ENCODE peak calls at places on chromosomes 13 and 19, in six cellular contexts. T is left lung, A is stomach, X is heart right ventricle, Y is lower lobe of right lung, L is cardiac muscle cell. O is an unnamed sample.

GRCh38 chr19:14381689-14382474 is 638 bp downstream of the ADGRE5 start:
- DNase-seq in T (peak; percentile 74), A (peak; percentile 57), X (peak; percentile 40), Y (peak; percentile 81), L (no peak), O (peak; percentile 44)

GRCh38 chr13:107650081-107650701 is 565.1 kb downstream of the LIG4 start:
- DNase-seq in T (peak; percentile 36), A (peak; percentile 53), X (peak; percentile 43), Y (peak; percentile 52), L (peak; percentile 74), O (peak; percentile 55)

GRCh38 chr13:112010714-112011113 is 56.2 kb upstream of the SOX1 start:
- DNase-seq in T (no peak), A (no peak), X (no peak), Y (no peak), L (no peak), O (no peak)

GRCh38 chr19:15448778-15449619 is 757 bp downstream of the WIZ start:
- DNase-seq in T (no peak), A (no peak), X (peak; percentile 29), Y (no peak), L (peak; percentile 39), O (peak; percentile 69)

GRCh38 chr13:36763322-36763721 is 55.7 kb upstream of the RFXAP start:
- DNase-seq in T (no peak), A (no peak), X (no peak), Y (no peak), L (no peak), O (no peak)

GRCh38 chr13:101985321-101985720 is 416.5 kb downstream of the FGF14 start:
- DNase-seq in T (no peak), A (no peak), X (no peak), Y (no peak), L (no peak), O (no peak)

GRCh38 chr19:2811221-2811722 is 8.4 kb upstream of the ZNF554 start:
- DNase-seq in T (no peak), A (no peak), X (no peak), Y (no peak), L (no peak), O (no peak)

GRCh38 chr13:50384724-50385123 is 369.5 kb downstream of the KCNRG start:
- DNase-seq in T (no peak), A (no peak), X (no peak), Y (no peak), L (no peak), O (no peak)

GRCh38 chr19:34662919-34663318 is 14.0 kb downstream of the SCGB2B2 start:
- DNase-seq in T (no peak), A (no peak), X (no peak), Y (no peak), L (no peak), O (no peak)

GRCh38 chr19:32570081-32570785 is 10.8 kb upstream of the PDCD5 start:
- DNase-seq in T (no peak), A (peak; percentile 48), X (no peak), Y (no peak), L (peak; percentile 59), O (no peak)

GRCh38 chr19:38319421-38320258 is at the start of gene KCNK6:
- DNase-seq in T (peak; percentile 79), A (peak; percentile 70), X (peak; percentile 58), Y (peak; percentile 73), L (peak; percentile 63), O (peak; percentile 39)

GRCh38 chr13:26679945-26680516 is 80.6 kb downstream of the GPR12 start:
- DNase-seq in T (no peak), A (no peak), X (no peak), Y (no peak), L (peak; percentile 76), O (no peak)

GRCh38 chr13:50459046-50459445 is 384.4 kb downstream of the DLEU7 start:
- DNase-seq in T (no peak), A (no peak), X (no peak), Y (no peak), L (no peak), O (no peak)

GRCh38 chr13:51152713-51153112 is 41.6 kb upstream of the C13orf42 start:
- DNase-seq in T (no peak), A (no peak), X (no peak), Y (no peak), L (no peak), O (no peak)

GRCh38 chr19:9431475-9431874 is 3.9 kb downstream of the ZNF266 start:
- DNase-seq in T (no peak), A (no peak), X (peak; percentile 33), Y (no peak), L (peak; percentile 4), O (no peak)

DNA sequence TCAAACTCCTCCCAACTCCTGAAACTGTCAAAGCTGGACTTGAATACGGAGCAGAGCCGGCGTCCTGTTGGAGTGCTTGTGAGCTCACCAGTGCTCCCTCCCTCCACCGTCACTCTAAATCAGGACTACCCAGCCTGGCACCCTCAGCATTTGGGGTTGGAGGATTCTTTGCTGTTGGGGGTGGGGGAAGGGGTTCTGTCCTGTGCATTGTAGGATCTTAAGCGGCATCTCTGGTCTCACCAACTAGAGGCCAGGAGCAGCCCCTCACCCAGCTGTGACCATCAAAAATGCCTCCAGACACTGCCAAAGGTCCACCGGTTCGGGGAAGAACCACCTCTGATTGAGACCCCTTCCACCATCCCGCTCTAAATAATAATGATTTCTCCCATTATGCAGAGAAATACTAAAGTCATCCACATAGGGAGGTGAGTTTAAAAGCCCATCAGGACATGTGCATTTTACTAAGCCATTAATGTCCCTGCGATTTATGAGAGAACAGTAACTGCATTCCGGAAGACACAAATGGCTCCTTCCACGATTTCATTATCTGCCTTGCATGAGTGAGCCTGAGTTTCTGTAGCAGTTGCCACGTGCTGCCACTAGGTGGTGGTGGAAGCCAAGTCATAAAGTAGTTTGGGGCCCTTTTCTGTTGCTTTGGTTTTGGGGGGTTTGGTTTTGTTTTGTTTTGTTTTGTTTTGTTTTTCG is 16.1 kb upstream of the USP29 start:
- DNase-seq in T (peak; percentile 39), A (peak; percentile 41), X (peak; percentile 39), Y (no peak), L (peak; percentile 19), O (peak; percentile 59)
- H3K4me3 ChIP-seq in T (no peak overlapping the region), A (no peak overlapping the region), X (peak overlapping the region; percentile 24), Y (peak overlapping the region; percentile 7), L (no peak overlapping the region), O (peak overlapping the region; percentile 38)

GRCh38 chr13:74005320-74006154 is 128.7 kb downstream of the KLF12 start:
- DNase-seq in T (no peak), A (no peak), X (no peak), Y (no peak), L (no peak), O (no peak)
- H3K36me3 ChIP-seq in T (no peaks in the 10 kb centered on the region), A (no peaks in the 10 kb centered on the region), X (no peaks in the 10 kb centered on the region), Y (no peaks in the 10 kb centered on the region), L (no peaks in the 10 kb centered on the region), O (no peaks in the 10 kb centered on the region)

GRCh38 chr19:821228-821975 is at the start of gene PLPPR3:
- DNase-seq in T (no peak), A (no peak), X (no peak), Y (no peak), L (peak; percentile 69), O (no peak)
- H3K4me3 ChIP-seq in T (peak within 1 kb of the TSS; percentile 35), A (peak within 1 kb of the TSS; percentile 26), X (peak within 1 kb of the TSS; percentile 38), Y (peak within 1 kb of the TSS; percentile 39), L (peak within 1 kb of the TSS; percentile 97), O (peak within 1 kb of the TSS; percentile 48)

DNA sequence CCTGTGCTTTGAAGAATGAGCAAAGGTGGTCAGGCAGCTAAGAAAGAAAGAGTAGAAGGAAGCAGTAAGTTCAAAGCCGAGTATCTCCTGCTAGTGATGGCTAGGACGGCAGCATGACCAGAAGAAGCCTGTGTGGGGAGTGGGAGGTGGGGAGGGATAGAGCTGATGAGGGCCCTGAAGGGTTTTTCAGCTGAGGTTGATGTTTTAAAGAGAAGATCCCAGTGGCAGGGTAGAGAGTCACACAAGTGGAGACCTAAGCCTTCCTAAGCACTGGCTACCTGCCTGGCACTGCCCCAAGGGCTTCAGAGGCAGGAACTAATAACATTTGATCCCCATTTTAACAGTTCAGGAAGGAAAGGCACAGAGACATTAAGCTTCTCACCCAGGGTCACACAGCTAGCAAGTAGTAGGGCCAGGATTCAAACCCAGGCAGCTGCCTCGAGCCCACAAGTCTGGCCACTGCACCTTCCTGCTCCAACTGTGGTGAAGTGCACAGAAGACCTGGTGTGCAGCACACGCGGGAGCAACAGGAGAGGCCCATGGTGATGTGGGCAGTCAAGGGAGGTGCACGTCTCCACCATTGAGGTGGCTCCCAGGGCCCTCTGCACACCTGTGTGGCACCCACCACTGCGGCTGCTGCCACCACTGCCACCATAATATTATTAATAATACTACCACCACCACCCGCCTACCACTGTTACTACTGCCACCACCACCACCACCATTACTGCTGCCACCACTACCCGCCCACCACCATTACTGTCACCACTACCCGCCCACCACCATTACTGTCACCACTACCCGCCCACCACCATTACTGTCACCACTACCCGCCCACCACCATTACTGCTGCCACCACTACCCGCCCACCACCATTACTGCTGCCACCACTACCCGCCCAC is 22.1 kb downstream of the CUL4A start:
- DNase-seq in T (no peak), A (no peak), X (no peak), Y (no peak), L (no peak), O (no peak)
- H3K36me3 ChIP-seq in T (peaks cover 95% of the 10 kb centered on the region), A (peaks cover 99% of the 10 kb centered on the region), X (peaks cover 97% of the 10 kb centered on the region), Y (peaks cover 83% of the 10 kb centered on the region), L (peaks cover 25% of the 10 kb centered on the region), O (peaks cover 8% of the 10 kb centered on the region)

DNA sequence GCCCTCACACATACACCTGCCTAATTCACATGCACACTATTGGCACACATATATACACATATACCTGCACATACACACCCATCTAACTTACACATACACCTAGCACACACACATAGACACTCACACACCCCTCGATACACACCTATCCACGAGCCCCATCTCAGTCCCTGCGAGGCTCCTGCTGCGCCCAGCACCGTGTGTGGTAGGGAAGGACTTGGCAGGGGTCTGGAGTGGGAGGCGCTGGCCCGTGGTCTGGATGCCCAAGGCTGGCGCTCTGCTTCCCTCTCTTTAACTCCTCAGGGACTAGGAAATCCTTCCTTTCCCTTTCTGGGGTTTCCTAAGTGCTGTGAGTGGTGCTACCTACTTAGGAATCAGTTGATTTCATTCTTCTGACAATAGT is 202.7 kb downstream of the UQCRFS1 start:
- DNase-seq in T (no peak), A (no peak), X (no peak), Y (no peak), L (no peak), O (no peak)
- H3K4me3 ChIP-seq in T (no peak overlapping the region), A (no peak overlapping the region), X (no peak overlapping the region), Y (no peak overlapping the region), L (no peak overlapping the region), O (no peak overlapping the region)

GRCh38 chr19:5141926-5142724 is 173.2 kb downstream of the KDM4B start:
- DNase-seq in T (no peak), A (no peak), X (peak; percentile 9), Y (no peak), L (no peak), O (peak; percentile 6)
- H3K36me3 ChIP-seq in T (peaks cover 100% of the 10 kb centered on the region), A (peaks cover 100% of the 10 kb centered on the region), X (peaks cover 93% of the 10 kb centered on the region), Y (peaks cover 94% of the 10 kb centered on the region), L (peaks cover 28% of the 10 kb centered on the region), O (peaks cover 2% of the 10 kb centered on the region)

DNA sequence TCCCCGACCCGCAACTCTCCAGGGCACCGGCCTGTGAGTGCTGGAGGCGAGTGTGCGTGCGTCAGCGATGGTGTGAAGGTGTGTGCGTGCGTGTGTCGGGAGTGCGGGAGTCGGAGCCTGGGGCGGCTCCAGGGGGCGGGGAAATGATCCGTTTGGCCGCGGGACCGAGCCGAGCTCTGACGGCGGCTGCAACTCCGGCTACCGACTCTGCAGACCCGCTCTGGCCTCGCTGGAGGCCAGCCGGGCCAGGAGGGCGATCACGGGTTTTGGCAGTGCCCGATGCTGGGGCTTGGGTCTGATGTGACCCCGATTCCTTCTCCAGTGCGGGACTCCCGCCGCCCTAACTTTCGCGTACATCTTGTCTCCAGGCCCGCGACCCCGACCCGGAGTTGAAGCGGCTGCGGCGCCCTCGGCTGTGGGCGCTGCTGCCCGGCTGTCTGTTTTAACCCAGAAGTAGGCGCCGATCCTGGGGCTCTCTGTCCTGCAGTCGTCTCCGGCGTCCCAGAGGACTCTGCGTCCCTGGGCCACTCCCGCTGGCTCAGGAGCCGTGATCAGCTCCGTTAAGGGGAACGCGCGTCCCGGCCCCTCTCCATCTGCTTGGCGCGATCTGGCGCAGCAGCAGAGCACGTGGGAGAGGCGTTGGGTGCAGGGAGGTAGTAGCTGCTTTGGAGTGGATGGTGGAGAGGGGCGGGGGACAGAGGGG is 1.2 kb downstream of the CHST8 start:
- DNase-seq in T (no peak), A (no peak), X (no peak), Y (no peak), L (peak; percentile 23), O (no peak)
- H3K4me3 ChIP-seq in T (peak overlapping the region; percentile 38), A (peak overlapping the region; percentile 48), X (peak overlapping the region; percentile 54), Y (peak overlapping the region; percentile 50), L (peak overlapping the region; percentile 64), O (peak overlapping the region; percentile 65)

O was measured in psoas muscle.